ENCODE peak calls at places on chromosome 5, in four cellular contexts. M is fibroblast of lung, R is fibroblast of villous mesenchyme, B is GM23338. F is an unnamed sample.

GRCh38 chr5:38445374-38446028 is 110.9 kb downstream of the LIFR start:
- DNase-seq in M (peak; percentile 45), R (peak; percentile 33), B (no peak), F (no peak)

GRCh38 chr5:33628781-33629180 is 188.0 kb downstream of the TARS1 start:
- DNase-seq in M (no peak), R (no peak), B (no peak), F (no peak)

GRCh38 chr5:32842798-32843531 is 131.8 kb downstream of the NPR3 start:
- DNase-seq in M (no peak), R (no peak), B (no peak), F (no peak)

GRCh38 chr5:118628672-118629354 is 359.5 kb downstream of the DTWD2 start:
- DNase-seq in M (no peak), R (no peak), B (peak; percentile 41), F (no peak)

GRCh38 chr5:1873242-1873959 is 9.3 kb downstream of the IRX4 start:
- DNase-seq in M (no peak), R (no peak), B (no peak), F (no peak)

GRCh38 chr5:84118551-84118950 is 266.1 kb downstream of the EDIL3 start:
- DNase-seq in M (no peak), R (no peak), B (no peak), F (no peak)

GRCh38 chr5:179326176-179326997 is 18.9 kb downstream of the ADAMTS2 start:
- DNase-seq in M (peak; percentile 20), R (peak; percentile 87), B (peak; percentile 78), F (peak; percentile 93)

GRCh38 chr5:154878642-154879335 is 20.4 kb downstream of the CNOT8 start:
- DNase-seq in M (peak; percentile 13), R (no peak), B (peak; percentile 53), F (no peak)

GRCh38 chr5:98248949-98249348 is 524.5 kb upstream of the RGMB start:
- DNase-seq in M (peak; percentile 96), R (peak; percentile 93), B (no peak), F (peak; percentile 85)

GRCh38 chr5:23314827-23315226 is 192.6 kb upstream of the PRDM9 start:
- DNase-seq in M (no peak), R (no peak), B (no peak), F (no peak)

GRCh38 chr5:119743927-119744326 is 114.6 kb downstream of the FAM170A start:
- DNase-seq in M (no peak), R (peak; percentile 36), B (peak; percentile 88), F (no peak)

GRCh38 chr5:35430381-35431162 is 187.1 kb upstream of the SPEF2 start:
- DNase-seq in M (no peak), R (no peak), B (peak; percentile 15), F (no peak)

GRCh38 chr5:176739461-176740051 is 70.8 kb upstream of the UNC5A start:
- DNase-seq in M (no peak), R (no peak), B (peak; percentile 64), F (no peak)

GRCh38 chr5:133403741-133404364 is 208.5 kb downstream of the FSTL4 start:
- DNase-seq in M (no peak), R (no peak), B (no peak), F (no peak)

DNA sequence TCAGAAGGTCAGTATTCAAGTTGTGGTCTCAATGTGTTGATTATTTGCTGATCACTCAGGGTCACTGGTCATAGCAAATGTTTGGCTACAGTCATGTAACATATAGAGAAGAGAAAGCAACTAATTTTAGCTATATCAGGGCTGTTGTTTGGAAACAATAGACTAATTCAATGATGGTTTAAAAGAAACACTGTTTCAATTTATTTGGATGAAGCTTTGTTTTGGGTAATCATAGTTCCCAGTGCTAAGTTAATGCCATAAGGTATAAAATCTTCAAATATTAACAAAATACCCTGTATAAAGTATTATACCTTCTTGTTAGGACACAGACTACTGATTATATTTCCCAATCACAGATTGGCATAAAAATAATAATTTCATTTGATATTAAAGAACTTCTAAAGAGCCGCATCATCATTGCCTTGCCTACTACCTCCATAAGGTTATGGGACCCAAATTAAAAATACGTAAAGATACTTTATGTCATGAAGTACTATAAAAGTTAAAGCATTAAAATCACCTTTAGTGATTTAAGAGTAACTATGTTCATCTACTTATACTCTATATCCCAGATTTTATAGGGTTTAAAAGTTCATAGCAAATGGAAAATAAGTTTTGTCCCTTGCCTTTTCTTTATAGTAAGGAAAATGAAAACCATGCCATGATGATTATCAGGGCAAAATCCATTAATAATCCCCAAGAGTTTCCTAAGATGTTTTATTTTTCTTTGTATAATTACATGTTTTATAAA is 6.0 kb downstream of the NR3C1 start:
- DNase-seq in M (no peak), R (no peak), B (no peak), F (no peak)
- H3K4me3 ChIP-seq in M (peak overlapping the region; percentile 93), R (peak overlapping the region; percentile 94), B (peak overlapping the region; percentile 10), F (peak overlapping the region; percentile 76)

GRCh38 chr5:104400941-104401340 is 838.4 kb upstream of the NUDT12 start:
- DNase-seq in M (no peak), R (no peak), B (no peak), F (no peak)
- TF ChIP-seq CTCF in M (no peak), R (no peak), B (no peak), F (no peak)

GRCh38 chr5:137802282-137803210 is 48.4 kb upstream of the HNRNPA0 start:
- DNase-seq in M (no peak), R (no peak), B (no peak), F (no peak)

GRCh38 chr5:137794863-137795262 is 40.7 kb upstream of the HNRNPA0 start:
- DNase-seq in M (no peak), R (no peak), B (peak; percentile 63), F (no peak)

GRCh38 chr5:137796279-137796678 is 42.1 kb upstream of the HNRNPA0 start:
- DNase-seq in M (no peak), R (no peak), B (no peak), F (no peak)

GRCh38 chr5:137800700-137801411 is 46.7 kb upstream of the HNRNPA0 start:
- DNase-seq in M (no peak), R (no peak), B (no peak), F (no peak)
- H3K4me3 ChIP-seq in M (no peak overlapping the region), R (no peak overlapping the region), B (no peak overlapping the region), F (no peak overlapping the region)

GRCh38 chr5:174571662-174572397 is 152.6 kb upstream of the MSX2 start:
- DNase-seq in M (peak; percentile 96), R (peak; percentile 96), B (peak; percentile 52), F (peak; percentile 87)
- TF ChIP-seq CTCF in M (peak; percentile 68), R (peak; percentile 68), B (peak; percentile 48), F (peak; percentile 61)

GRCh38 chr5:14825977-14826376 is 45.6 kb downstream of the ANKH start:
- DNase-seq in M (no peak), R (no peak), B (no peak), F (no peak)
- H3K4me3 ChIP-seq in M (no peak overlapping the region), R (no peak overlapping the region), B (no peak overlapping the region), F (no peak overlapping the region)

GRCh38 chr5:92402045-92402444 is 1018.9 kb upstream of the ARRDC3 start:
- DNase-seq in M (peak; percentile 68), R (no peak), B (no peak), F (no peak)

GRCh38 chr5:92403308-92403707 is 1020.2 kb upstream of the ARRDC3 start:
- DNase-seq in M (no peak), R (no peak), B (no peak), F (no peak)

GRCh38 chr5:92401492-92401891 is 1018.4 kb upstream of the ARRDC3 start:
- DNase-seq in M (peak; percentile 76), R (no peak), B (peak; percentile 83), F (no peak)
- TF ChIP-seq CTCF in M (no peak), R (no peak), B (no peak), F (no peak)

GRCh38 chr5:95283761-95284511 is 958 bp downstream of the MCTP1 start:
- DNase-seq in M (peak; percentile 26), R (no peak), B (peak; percentile 79), F (no peak)

GRCh38 chr5:95284512-95285405 is at the start of gene MCTP1:
- DNase-seq in M (peak; percentile 25), R (peak; percentile 5), B (peak; percentile 67), F (no peak)

GRCh38 chr5:95281211-95281610 is 3.7 kb downstream of the MCTP1 start:
- DNase-seq in M (peak; percentile 30), R (no peak), B (peak; percentile 83), F (no peak)

GRCh38 chr5:95285406-95285761 is 490 bp upstream of the MCTP1 start:
- DNase-seq in M (peak; percentile 17), R (peak; percentile 8), B (peak; percentile 45), F (no peak)

DNA sequence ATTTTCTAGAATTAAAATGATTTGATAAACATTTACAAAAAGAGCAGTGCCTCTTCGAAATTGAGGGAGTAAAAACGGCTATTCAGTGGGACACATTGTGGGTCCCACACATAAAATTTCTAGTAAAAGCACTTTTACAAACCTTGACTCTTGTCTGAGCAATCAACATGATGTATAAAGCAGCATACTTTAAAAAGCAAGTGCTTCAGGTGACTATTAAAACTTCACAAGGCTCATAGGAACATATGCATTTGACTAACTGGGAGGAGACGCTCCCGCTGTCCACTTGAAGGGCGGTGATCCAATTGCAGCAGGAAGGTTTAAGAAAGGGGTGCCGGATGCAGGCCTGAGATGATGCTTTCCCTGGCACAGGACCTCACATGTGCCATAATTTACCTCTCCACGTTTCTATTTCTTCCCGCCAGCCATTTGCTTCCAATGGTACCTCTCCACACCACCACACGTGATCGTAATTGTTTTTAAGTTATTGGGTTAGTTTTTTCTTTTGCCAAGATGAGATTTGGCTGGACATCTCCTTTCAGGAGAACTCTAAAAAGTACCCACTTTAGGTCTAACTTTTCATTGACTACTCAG is 1.8 kb downstream of the MCTP1 start:
- DNase-seq in M (no peak), R (no peak), B (peak; percentile 62), F (no peak)
- H3K4me3 ChIP-seq in M (peak overlapping the region; percentile 39), R (no peak overlapping the region), B (peak overlapping the region; percentile 79), F (no peak overlapping the region)

GRCh38 chr5:169162407-169162806 is 138.5 kb downstream of the SLIT3 start:
- DNase-seq in M (peak; percentile 90), R (no peak), B (no peak), F (peak; percentile 46)

GRCh38 chr5:169161022-169161680 is 139.8 kb downstream of the SLIT3 start:
- DNase-seq in M (peak; percentile 93), R (peak; percentile 71), B (peak; percentile 35), F (peak; percentile 97)

GRCh38 chr5:169157064-169157463 is 143.9 kb downstream of the SLIT3 start:
- DNase-seq in M (peak; percentile 38), R (no peak), B (no peak), F (no peak)

GRCh38 chr5:169158764-169159163 is 142.2 kb downstream of the SLIT3 start:
- DNase-seq in M (no peak), R (no peak), B (no peak), F (no peak)

GRCh38 chr5:169160405-169160901 is 140.5 kb downstream of the SLIT3 start:
- DNase-seq in M (peak; percentile 93), R (no peak), B (peak; percentile 47), F (no peak)
- TF ChIP-seq CTCF in M (peak; percentile 5), R (no peak), B (peak; percentile 48), F (peak; percentile 47)

DNA sequence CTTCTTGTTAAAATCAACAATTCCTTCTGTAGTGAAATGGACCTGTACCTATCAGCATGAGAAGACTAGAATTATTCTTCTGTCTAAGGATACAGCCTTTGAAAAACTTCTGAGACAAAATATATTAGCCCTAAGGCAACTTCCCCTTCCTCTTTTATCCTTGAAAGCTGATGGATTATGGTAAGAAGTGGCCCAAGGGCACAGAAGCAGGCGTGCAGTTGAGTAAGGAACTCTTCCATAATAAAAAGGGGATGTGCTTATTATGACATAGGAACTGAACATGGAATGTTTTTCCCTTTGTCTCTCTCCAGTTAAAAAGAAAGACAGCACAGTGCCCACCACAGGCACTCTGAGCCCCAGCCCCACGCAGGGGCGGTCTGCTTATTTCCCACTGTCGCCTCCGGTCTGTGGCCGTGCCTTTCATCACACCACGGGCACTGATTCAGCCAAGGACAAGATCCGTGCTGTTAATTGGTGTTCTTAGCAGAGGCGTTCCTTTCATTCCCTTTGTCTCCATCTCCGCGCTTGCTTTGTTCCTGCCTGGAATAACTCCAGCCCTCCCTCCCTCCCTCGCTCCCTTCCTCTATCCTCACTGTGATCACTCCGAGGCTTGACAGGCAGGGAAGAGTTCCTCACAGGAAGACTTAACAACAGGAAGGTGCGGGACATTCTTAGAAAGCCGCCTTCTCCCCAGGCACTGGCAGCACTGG is 135.9 kb upstream of the OTULINL start:
- DNase-seq in M (peak; percentile 82), R (peak; percentile 61), B (peak; percentile 91), F (no peak)
- H3K4me3 ChIP-seq in M (no peak overlapping the region), R (no peak overlapping the region), B (no peak overlapping the region), F (no peak overlapping the region)

F was measured in AG09309.